ENCODE peak calls at places on chromosome 6, in six cellular contexts. S, V, Y, W, B and J are unnamed samples.

GRCh38 chr6:161233986-161234620 is 39.8 kb downstream of the AGPAT4 start:
- DNase-seq in Y (peak; percentile 13), S (peak; percentile 39), B (no peak), W (peak; percentile 73), V (peak; percentile 61), J (no peak)

GRCh38 chr6:72363844-72364740 is 257.8 kb upstream of the KCNQ5 start:
- DNase-seq in Y (no peak), V (no peak), S (no peak), W (peak; percentile 85), B (no peak), J (no peak)

GRCh38 chr6:35742842-35743241 is 6.0 kb downstream of the ARMC12 start:
- DNase-seq in S (no peak), W (no peak), V (no peak), B (no peak), Y (no peak), J (peak; percentile 80)

GRCh38 chr6:44294832-44295791 is 18.0 kb downstream of the AARS2 start:
- DNase-seq in S (no peak), W (no peak), B (no peak), Y (no peak), V (no peak), J (no peak)

GRCh38 chr6:43391448-43392031 is 22.1 kb upstream of the ZNF318 start:
- DNase-seq in B (no peak), Y (no peak), S (no peak), W (no peak), V (no peak), J (no peak)

GRCh38 chr6:593139-593906 is 63.6 kb downstream of the HUS1B start:
- DNase-seq in V (peak; percentile 58), W (peak; percentile 26), Y (peak; percentile 44), B (peak; percentile 76), S (peak; percentile 73), J (no peak)

GRCh38 chr6:75752365-75752764 is 3.3 kb downstream of the MYO6 start:
- DNase-seq in V (no peak), S (no peak), B (no peak), Y (no peak), W (peak; percentile 75), J (no peak)

GRCh38 chr6:113375950-113376846 is 480.9 kb upstream of the MARCKS start:
- DNase-seq in V (no peak), B (no peak), Y (no peak), W (peak; percentile 51), S (no peak), J (no peak)

GRCh38 chr6:29211488-29211887 is 40.8 kb downstream of the OR2J2 start:
- DNase-seq in Y (no peak), B (no peak), V (no peak), W (no peak), S (no peak), J (no peak)

GRCh38 chr6:16575655-16576054 is 185.6 kb downstream of the ATXN1 start:
- DNase-seq in W (no peak), Y (no peak), S (no peak), B (no peak), V (no peak), J (no peak)

GRCh38 chr6:170083236-170084051 is 207.4 kb downstream of the DLL1 start:
- DNase-seq in W (no peak), B (no peak), S (no peak), V (no peak), Y (no peak), J (no peak)

GRCh38 chr6:3746119-3746691 is 5.3 kb downstream of the PXDC1 start:
- DNase-seq in S (no peak), Y (no peak), W (no peak), B (no peak), V (no peak), J (no peak)

GRCh38 chr6:81613606-81614005 is 138.9 kb downstream of the TENT5A start:
- DNase-seq in S (no peak), V (no peak), B (no peak), W (peak; percentile 17), Y (no peak), J (no peak)

GRCh38 chr6:15399651-15400470 is 154.0 kb downstream of the JARID2 start:
- DNase-seq in S (peak; percentile 82), B (peak; percentile 55), Y (no peak), V (peak; percentile 90), W (no peak), J (no peak)

GRCh38 chr6:159104931-159105330 is 60.1 kb upstream of the TAGAP start:
- DNase-seq in S (no peak), V (no peak), B (no peak), Y (no peak), W (peak; percentile 69), J (no peak)

GRCh38 chr6:1631251-1631650 is 21.5 kb downstream of the FOXC1 start:
- DNase-seq in S (no peak), V (no peak), Y (peak; percentile 31), B (no peak), W (no peak), J (no peak)

GRCh38 chr6:144644776-144645175 is 359.6 kb downstream of the UTRN start:
- DNase-seq in W (no peak), S (peak; percentile 69), V (no peak), B (peak; percentile 74), Y (no peak), J (no peak)

DNA sequence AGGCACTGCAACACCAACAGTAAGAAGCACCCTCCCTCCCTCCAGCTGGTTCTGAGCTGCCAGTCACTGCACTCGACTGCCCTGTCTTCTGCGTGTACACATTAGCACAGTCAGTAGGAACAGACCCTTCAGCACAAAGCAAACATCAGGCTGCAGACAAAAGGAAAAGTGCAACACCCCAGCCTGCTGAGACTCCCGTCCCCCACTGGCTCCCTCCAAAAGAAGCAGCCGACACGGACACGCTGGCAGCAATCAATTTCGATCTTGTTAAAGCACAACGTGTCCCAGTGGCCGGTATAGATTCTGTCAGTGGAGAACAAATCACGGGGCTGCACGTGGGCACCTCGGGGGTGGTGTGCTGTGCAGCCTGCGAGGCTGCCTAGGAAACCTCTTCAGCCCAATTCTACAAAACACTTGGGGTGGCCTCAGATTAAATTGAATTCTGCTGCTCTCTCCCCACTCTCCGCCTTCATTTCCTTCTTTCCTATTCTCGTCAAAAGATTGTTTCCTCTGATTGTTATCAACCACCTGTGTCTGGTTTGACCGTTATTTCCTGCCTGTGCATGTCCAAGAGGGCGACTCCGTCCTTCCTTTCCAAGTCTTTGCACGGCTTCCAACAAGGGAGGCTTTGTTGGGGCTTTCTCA is 38.7 kb downstream of the TRAF3IP2 start:
- DNase-seq in W (peak; percentile 92), B (no peak), Y (no peak), S (no peak), V (peak; percentile 52), J (no peak)
- H3K4me1 ChIP-seq in W (peaks cover 56% of the 10 kb centered on the region), B (peaks cover 25% of the 10 kb centered on the region), Y (no peaks in the 10 kb centered on the region), S (peaks cover 18% of the 10 kb centered on the region), V (peaks cover 38% of the 10 kb centered on the region), J (no peaks in the 10 kb centered on the region)

GRCh38 chr6:13463327-13463717 is 24.1 kb downstream of the GFOD1 start:
- DNase-seq in S (no peak), V (no peak), B (no peak), Y (no peak), W (no peak), J (no peak)

GRCh38 chr6:13463941-13464340 is 23.5 kb downstream of the GFOD1 start:
- DNase-seq in Y (no peak), S (no peak), B (no peak), W (no peak), V (no peak), J (no peak)

GRCh38 chr6:13461805-13462204 is 25.6 kb downstream of the GFOD1 start:
- DNase-seq in B (no peak), S (no peak), V (no peak), Y (no peak), W (peak; percentile 35), J (no peak)

GRCh38 chr6:13462380-13463326 is 24.7 kb downstream of the GFOD1 start:
- DNase-seq in Y (no peak), B (peak; percentile 67), V (no peak), S (no peak), W (no peak), J (no peak)

GRCh38 chr6:13461352-13461751 is 26.0 kb downstream of the GFOD1 start:
- DNase-seq in Y (no peak), V (no peak), B (no peak), W (no peak), S (no peak), J (no peak)
- H3K4me1 ChIP-seq in Y (peaks cover 17% of the 10 kb centered on the region), V (peaks cover 46% of the 10 kb centered on the region), B (peaks cover 24% of the 10 kb centered on the region), W (peaks cover 19% of the 10 kb centered on the region), S (no peaks in the 10 kb centered on the region), J (peaks cover 18% of the 10 kb centered on the region)

DNA sequence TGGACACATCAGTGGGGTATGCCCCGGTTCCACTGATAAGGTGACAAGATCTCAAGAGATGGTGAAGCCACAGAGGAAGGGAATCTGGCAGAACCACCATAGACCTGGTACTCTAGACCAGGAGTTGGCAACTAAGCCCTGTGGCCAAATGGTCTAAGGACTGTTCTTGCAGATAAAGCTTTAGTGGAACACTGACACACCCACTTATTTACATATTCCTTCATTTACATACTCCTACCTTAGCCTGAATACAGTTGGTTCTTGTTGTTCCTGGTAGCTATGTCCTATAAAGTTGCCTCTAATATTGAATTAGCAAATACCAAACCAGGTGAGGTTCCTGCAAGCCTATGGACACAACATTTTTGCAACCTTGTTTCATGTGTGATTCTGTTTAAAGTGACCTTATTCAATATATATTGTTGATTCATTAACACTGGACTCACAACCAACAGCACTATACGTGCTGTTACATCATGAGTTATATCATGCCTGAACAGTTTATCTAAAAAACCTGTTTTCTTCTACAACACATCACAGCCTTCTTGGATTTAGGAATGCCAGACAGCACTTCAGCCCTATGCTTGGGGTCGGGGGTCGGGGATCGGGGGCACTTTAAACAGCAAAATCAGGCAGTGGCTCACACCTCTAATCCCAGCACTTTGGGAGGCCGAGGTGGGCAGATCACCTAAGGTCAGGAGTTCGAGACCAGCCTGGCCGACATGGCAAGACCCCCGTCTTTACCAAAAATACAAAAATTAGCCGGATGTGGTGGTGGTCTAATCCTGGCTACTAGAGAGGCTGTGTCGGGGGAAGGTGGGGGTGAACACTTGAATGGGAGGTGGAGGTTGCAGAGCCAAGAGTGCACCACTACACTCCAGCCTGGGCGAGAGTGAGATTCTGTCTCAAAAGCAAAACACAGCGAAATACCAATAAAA is 2.5 kb downstream of the CCDC167 start:
- DNase-seq in W (no peak), B (no peak), S (no peak), V (no peak), Y (no peak), J (no peak)
- H3K4me1 ChIP-seq in W (peaks cover 7% of the 10 kb centered on the region), B (peaks cover 22% of the 10 kb centered on the region), S (peaks cover 7% of the 10 kb centered on the region), V (peaks cover 8% of the 10 kb centered on the region), Y (peaks cover 4% of the 10 kb centered on the region), J (peaks cover 4% of the 10 kb centered on the region)

GRCh38 chr6:158038291-158039177 is 56.9 kb downstream of the SYNJ2 start:
- DNase-seq in W (no peak), V (no peak), B (no peak), S (no peak), Y (no peak), J (no peak)

GRCh38 chr6:158037021-158037420 is 55.4 kb downstream of the SYNJ2 start:
- DNase-seq in B (no peak), V (no peak), S (no peak), Y (no peak), W (no peak), J (no peak)

GRCh38 chr6:158033751-158034702 is 52.4 kb downstream of the SYNJ2 start:
- DNase-seq in B (no peak), V (no peak), W (no peak), Y (no peak), S (no peak), J (no peak)

GRCh38 chr6:158037771-158038170 is 56.1 kb downstream of the SYNJ2 start:
- DNase-seq in B (no peak), Y (no peak), V (no peak), S (no peak), W (no peak), J (no peak)

DNA sequence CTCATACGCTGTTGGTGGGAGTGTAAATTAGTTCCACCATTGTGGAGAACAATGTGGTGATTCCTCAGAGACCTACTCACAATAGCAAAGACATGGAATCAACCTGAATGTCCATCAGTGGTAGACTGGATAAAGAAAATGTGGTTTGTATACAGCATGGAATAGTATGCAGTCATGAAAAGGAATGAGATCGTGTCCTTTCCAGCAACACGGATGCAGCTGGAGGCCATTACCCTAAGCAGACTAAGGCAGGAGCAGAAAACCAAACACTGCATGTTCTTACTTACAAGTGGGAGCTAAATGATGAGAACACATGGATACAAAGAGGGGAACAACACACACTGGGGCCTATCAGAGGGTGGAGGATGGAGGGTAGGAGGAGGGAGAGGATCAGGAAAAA is 54.6 kb downstream of the SYNJ2 start:
- DNase-seq in B (no peak), Y (no peak), V (no peak), W (no peak), S (no peak), J (no peak)
- H3K4me1 ChIP-seq in B (peaks cover 12% of the 10 kb centered on the region), Y (peaks cover 46% of the 10 kb centered on the region), V (peaks cover 38% of the 10 kb centered on the region), W (peaks cover 30% of the 10 kb centered on the region), S (no peaks in the 10 kb centered on the region), J (no peaks in the 10 kb centered on the region)